ENCODE peak calls at places on chromosomes 2 and 18, in nine cellular contexts. S is prostate gland, T is GM13977, X is PC-3, R is AG04450, F is bronchial epithelial cell, M is A549, O is fibroblast of pulmonary artery, G is foreskin fibroblast. P is an unnamed sample.
A peak's percentile ranks its signal among the peaks of the same experiment; 100 is the strongest.

GRCh38 chr2:170816499-170817246 is at the start of gene GAD1:
- DNase-seq in S (peak; percentile 77), T (peak; percentile 80), X (peak; percentile 79), R (no peak), F (peak; percentile 67), M (peak; percentile 70), O (peak; percentile 33), G (peak; percentile 60), P (no peak)

GRCh38 chr2:186919272-186919671 is 70.3 kb upstream of the ZSWIM2 start:
- DNase-seq in S (no peak), T (no peak), X (peak; percentile 72), R (peak; percentile 52), F (peak; percentile 86), M (peak; percentile 29), O (peak; percentile 84), G (peak; percentile 78), P (no peak)

GRCh38 chr2:2146220-2146619 is 184.9 kb downstream of the MYT1L start:
- DNase-seq in S (no peak), T (no peak), X (no peak), R (no peak), F (no peak), M (no peak), O (no peak), G (no peak), P (no peak)

GRCh38 chr2:65265090-65266045 is 37.7 kb downstream of the ACTR2 start:
- DNase-seq in S (peak; percentile 66), T (no peak), X (peak; percentile 74), R (peak; percentile 79), F (peak; percentile 71), M (peak; percentile 92), O (peak; percentile 93), G (peak; percentile 89), P (no peak)

GRCh38 chr18:48806551-48807261 is 144.1 kb downstream of the SMAD7 start:
- DNase-seq in S (no peak), T (no peak), X (no peak), R (no peak), F (no peak), M (no peak), O (no peak), G (peak; percentile 25), P (peak; percentile 79)

GRCh38 chr2:173148520-173148919 is 72.9 kb downstream of the MAP3K20 start:
- DNase-seq in S (no peak), T (no peak), X (peak; percentile 68), R (no peak), F (peak; percentile 74), M (no peak), O (peak; percentile 44), G (peak; percentile 32), P (no peak)

GRCh38 chr2:20403693-20404381 is 43.0 kb upstream of the RHOB start:
- DNase-seq in S (no peak), T (no peak), X (no peak), R (no peak), F (no peak), M (no peak), O (peak; percentile 17), G (no peak), P (no peak)

GRCh38 chr18:49227456-49227855 is 233.0 kb downstream of the DYM start:
- DNase-seq in S (no peak), T (no peak), X (peak; percentile 63), R (no peak), F (peak; percentile 60), M (no peak), O (no peak), G (no peak), P (no peak)

GRCh38 chr2:201158111-201158929 is 24.6 kb upstream of the CASP10 start:
- DNase-seq in S (peak; percentile 61), T (peak; percentile 53), X (peak; percentile 86), R (no peak), F (peak; percentile 80), M (peak; percentile 84), O (peak; percentile 93), G (peak; percentile 83), P (no peak)

GRCh38 chr18:56650056-56650455 is 1.1 kb upstream of the WDR7 start:
- DNase-seq in S (no peak), T (no peak), X (no peak), R (no peak), F (no peak), M (no peak), O (no peak), G (peak; percentile 61), P (no peak)

GRCh38 chr2:230930149-230930780 is 5.2 kb upstream of the GPR55 start:
- DNase-seq in S (no peak), T (no peak), X (no peak), R (no peak), F (no peak), M (no peak), O (no peak), G (no peak), P (peak; percentile 15)

GRCh38 chr2:8692783-8693768 is 11.2 kb downstream of the ID2 start:
- DNase-seq in S (no peak), T (peak; percentile 59), X (peak; percentile 58), R (no peak), F (no peak), M (peak; percentile 55), O (no peak), G (no peak), P (no peak)

GRCh38 chr18:26555804-26556553 is 7.6 kb upstream of the KCTD1 start:
- DNase-seq in S (no peak), T (no peak), X (no peak), R (no peak), F (no peak), M (no peak), O (no peak), G (no peak), P (no peak)

GRCh38 chr2:96142217-96143113 is 2.8 kb downstream of the DUSP2 start:
- DNase-seq in S (no peak), T (peak; percentile 74), X (no peak), R (no peak), F (no peak), M (no peak), O (no peak), G (no peak), P (no peak)

GRCh38 chr2:139281124-139281523 is 500.9 kb upstream of the NXPH2 start:
- DNase-seq in S (no peak), T (no peak), X (no peak), R (no peak), F (no peak), M (no peak), O (no peak), G (no peak), P (no peak)

GRCh38 chr2:167844714-167845530 is 402.5 kb downstream of the STK39 start:
- DNase-seq in S (no peak), T (no peak), X (peak; percentile 11), R (no peak), F (peak; percentile 4), M (peak; percentile 3), O (no peak), G (no peak), P (no peak)

GRCh38 chr18:40035951-40036350 is 1919.1 kb upstream of the PIK3C3 start:
- DNase-seq in S (no peak), T (no peak), X (no peak), R (no peak), F (no peak), M (no peak), O (no peak), G (no peak), P (no peak)

GRCh38 chr2:33291278-33292013 is 185.0 kb upstream of the RASGRP3 start:
- DNase-seq in S (peak; percentile 11), T (no peak), X (peak; percentile 92), R (peak; percentile 34), F (peak; percentile 96), M (peak; percentile 90), O (peak; percentile 76), G (peak; percentile 74), P (no peak)

GRCh38 chr2:208033701-208034502 is 8.6 kb upstream of the PLEKHM3 start:
- DNase-seq in S (peak; percentile 61), T (peak; percentile 58), X (peak; percentile 91), R (no peak), F (peak; percentile 86), M (peak; percentile 65), O (peak; percentile 46), G (peak; percentile 33), P (no peak)

DNA sequence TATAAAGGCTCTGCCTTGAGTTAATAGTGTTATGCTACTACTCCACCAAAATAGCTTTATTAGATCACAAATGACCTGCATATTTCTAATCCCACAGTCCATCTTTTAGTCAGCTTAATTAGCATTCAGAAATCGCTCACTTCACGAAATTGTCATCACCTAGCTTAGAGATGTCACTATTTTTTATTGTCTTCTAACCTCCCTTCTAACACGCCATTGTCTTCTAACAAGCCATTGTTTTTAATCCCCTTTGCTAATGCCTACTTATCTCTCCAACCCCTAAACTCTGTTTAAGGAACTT is 97.1 kb downstream of the EPB41L5 start:
- DNase-seq in S (no peak), T (no peak), X (no peak), R (no peak), F (no peak), M (no peak), O (no peak), G (no peak), P (no peak)
- TF ChIP-seq CTCF in S (no peak), T (no peak), X (no peak), R (no peak), F (no peak), M (peak; percentile 25), O (no peak), G (no peak), P (no peak)

DNA sequence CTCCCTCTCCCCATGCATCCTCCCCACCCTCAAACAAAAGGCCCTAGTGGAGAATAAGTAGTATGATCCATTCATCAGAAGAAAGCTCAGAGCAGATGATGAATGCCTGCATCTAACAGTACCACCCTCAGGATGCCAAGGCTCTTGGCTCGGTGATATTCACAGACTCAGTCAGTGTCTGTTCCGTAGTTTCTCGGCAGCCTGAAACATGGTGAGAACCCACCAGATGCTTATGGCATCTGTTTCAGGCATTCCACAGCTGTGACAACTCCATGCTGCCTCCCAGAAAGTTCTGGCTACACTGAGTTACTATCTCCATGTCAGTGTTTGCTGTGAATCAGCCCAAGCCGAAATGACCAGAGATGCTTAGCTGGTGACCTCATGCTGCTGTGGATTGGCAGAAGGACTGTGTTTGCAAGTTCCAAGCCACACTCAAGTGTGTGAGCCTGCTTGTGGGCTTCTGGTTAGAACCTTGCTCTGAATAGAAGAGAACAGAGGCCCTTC is 83.9 kb downstream of the WDSUB1 start:
- DNase-seq in S (no peak), T (no peak), X (peak; percentile 61), R (peak; percentile 98), F (peak; percentile 62), M (peak; percentile 24), O (peak; percentile 97), G (peak; percentile 98), P (no peak)
- TF ChIP-seq CTCF in S (no peak), T (no peak), X (no peak), R (no peak), F (no peak), M (no peak), O (peak; percentile 12), G (peak; percentile 7), P (no peak)

DNA sequence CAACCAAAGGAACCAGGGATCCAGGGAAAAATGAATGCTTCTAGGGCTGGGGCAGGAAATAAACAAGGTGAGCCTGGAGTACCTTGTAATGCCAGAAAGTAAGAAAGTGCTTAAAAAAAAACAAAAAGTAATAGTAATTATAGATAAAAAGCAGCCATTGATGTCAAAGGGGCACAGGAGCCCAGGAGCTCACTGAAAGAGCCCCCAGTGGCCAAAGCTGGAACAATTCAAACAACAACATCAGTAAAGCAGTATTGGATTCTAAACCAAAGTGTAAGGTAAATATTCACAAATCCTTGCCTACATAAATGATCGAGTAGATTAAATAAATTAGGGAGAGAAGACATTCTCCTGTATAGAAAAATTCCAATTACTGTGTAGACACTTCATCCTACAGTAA is 114.3 kb upstream of the ARL4C start:
- DNase-seq in S (no peak), T (no peak), X (no peak), R (no peak), F (no peak), M (peak; percentile 14), O (no peak), G (no peak), P (peak; percentile 3)
- TF ChIP-seq CTCF in S (no peak), T (peak; percentile 34), X (peak; percentile 53), R (peak; percentile 32), F (peak; percentile 39), M (no peak), O (peak; percentile 38), G (peak; percentile 28), P (peak; percentile 45)

GRCh38 chr2:239756392-239757153 is 268.6 kb downstream of the NDUFA10 start:
- DNase-seq in S (no peak), T (no peak), X (no peak), R (no peak), F (no peak), M (no peak), O (peak; percentile 24), G (no peak), P (no peak)
- TF ChIP-seq CTCF in S (no peak), T (no peak), X (no peak), R (no peak), F (no peak), M (no peak), O (no peak), G (no peak), P (no peak)